ENCODE peak calls at places on chromosomes 5 and 9, in seven cellular contexts. One of them, this sample, is unnamed.

GRCh38 chr9:89436963-89437625 is 60.8 kb downstream of the SEMA4D start:
- DNase-seq in neural progenitor cell: no peak
- DNase-seq in AML-193: no peak
- DNase-seq in NCI-H69: peak; percentile 90
- DNase-seq in HCEC 1CT: no peak
- DNase-seq in Calu3: peak; percentile 25
- DNase-seq in Ammon's horn: no peak
- DNase-seq in this sample: peak; percentile 27

GRCh38 chr9:134325096-134325812 is 1.0 kb upstream of the RXRA start:
- DNase-seq in neural progenitor cell: peak; percentile 68
- DNase-seq in AML-193: no peak
- DNase-seq in NCI-H69: no peak
- DNase-seq in HCEC 1CT: peak; percentile 29
- DNase-seq in Calu3: peak; percentile 37
- DNase-seq in Ammon's horn: no peak
- DNase-seq in this sample: no peak

GRCh38 chr5:125719681-125720676 is 703.2 kb upstream of the GRAMD2B start:
- DNase-seq in neural progenitor cell: peak; percentile 80
- DNase-seq in AML-193: no peak
- DNase-seq in NCI-H69: peak; percentile 99
- DNase-seq in HCEC 1CT: no peak
- DNase-seq in Calu3: no peak
- DNase-seq in Ammon's horn: peak; percentile 50
- DNase-seq in this sample: no peak

GRCh38 chr5:56172225-56172624 is 60.9 kb downstream of the ANKRD55 start:
- DNase-seq in neural progenitor cell: no peak
- DNase-seq in AML-193: peak; percentile 15
- DNase-seq in NCI-H69: no peak
- DNase-seq in HCEC 1CT: peak; percentile 72
- DNase-seq in Calu3: no peak
- DNase-seq in Ammon's horn: no peak
- DNase-seq in this sample: peak; percentile 48

GRCh38 chr9:88694625-88695024 is 159.6 kb downstream of the NXNL2 start:
- DNase-seq in neural progenitor cell: no peak
- DNase-seq in AML-193: no peak
- DNase-seq in NCI-H69: no peak
- DNase-seq in HCEC 1CT: peak; percentile 76
- DNase-seq in Calu3: no peak
- DNase-seq in Ammon's horn: peak; percentile 60
- DNase-seq in this sample: no peak

GRCh38 chr9:137138701-137139467 is at the start of gene GRIN1:
- DNase-seq in neural progenitor cell: peak; percentile 89
- DNase-seq in AML-193: no peak
- DNase-seq in NCI-H69: peak; percentile 60
- DNase-seq in HCEC 1CT: no peak
- DNase-seq in Calu3: no peak
- DNase-seq in Ammon's horn: peak; percentile 62
- DNase-seq in this sample: no peak

GRCh38 chr5:152592416-152592815 is 187.3 kb upstream of the NMUR2 start:
- DNase-seq in neural progenitor cell: no peak
- DNase-seq in AML-193: peak; percentile 0
- DNase-seq in NCI-H69: peak; percentile 10
- DNase-seq in HCEC 1CT: no peak
- DNase-seq in Calu3: no peak
- DNase-seq in Ammon's horn: no peak
- DNase-seq in this sample: no peak

GRCh38 chr5:32017638-32018429 is 156.3 kb downstream of the GOLPH3 start:
- DNase-seq in neural progenitor cell: no peak
- DNase-seq in AML-193: no peak
- DNase-seq in NCI-H69: no peak
- DNase-seq in HCEC 1CT: no peak
- DNase-seq in Calu3: no peak
- DNase-seq in Ammon's horn: peak; percentile 45
- DNase-seq in this sample: no peak

GRCh38 chr9:126604059-126604685 is 9.6 kb upstream of the LMX1B start:
- DNase-seq in neural progenitor cell: no peak
- DNase-seq in AML-193: no peak
- DNase-seq in NCI-H69: no peak
- DNase-seq in HCEC 1CT: no peak
- DNase-seq in Calu3: no peak
- DNase-seq in Ammon's horn: no peak
- DNase-seq in this sample: no peak

GRCh38 chr5:153818626-153819025 is 220.1 kb downstream of the FAM114A2 start:
- DNase-seq in neural progenitor cell: no peak
- DNase-seq in AML-193: no peak
- DNase-seq in NCI-H69: no peak
- DNase-seq in HCEC 1CT: peak; percentile 40
- DNase-seq in Calu3: no peak
- DNase-seq in Ammon's horn: no peak
- DNase-seq in this sample: no peak

GRCh38 chr5:78964889-78965288 is 20.2 kb downstream of the ARSB start:
- DNase-seq in neural progenitor cell: peak; percentile 55
- DNase-seq in AML-193: peak; percentile 56
- DNase-seq in NCI-H69: peak; percentile 59
- DNase-seq in HCEC 1CT: peak; percentile 74
- DNase-seq in Calu3: peak; percentile 27
- DNase-seq in Ammon's horn: peak; percentile 88
- DNase-seq in this sample: peak; percentile 55

GRCh38 chr5:143008809-143009521 is 238.8 kb downstream of the ARHGAP26 start:
- DNase-seq in neural progenitor cell: no peak
- DNase-seq in AML-193: no peak
- DNase-seq in NCI-H69: peak; percentile 65
- DNase-seq in HCEC 1CT: peak; percentile 95
- DNase-seq in Calu3: peak; percentile 57
- DNase-seq in Ammon's horn: peak; percentile 28
- DNase-seq in this sample: peak; percentile 92

GRCh38 chr5:162637501-162637900 is 569.9 kb downstream of the GABRG2 start:
- DNase-seq in neural progenitor cell: no peak
- DNase-seq in AML-193: no peak
- DNase-seq in NCI-H69: no peak
- DNase-seq in HCEC 1CT: no peak
- DNase-seq in Calu3: no peak
- DNase-seq in Ammon's horn: peak; percentile 54
- DNase-seq in this sample: no peak

GRCh38 chr5:5572010-5572982 is 149.8 kb downstream of the ICE1 start:
- DNase-seq in neural progenitor cell: no peak
- DNase-seq in AML-193: no peak
- DNase-seq in NCI-H69: peak; percentile 73
- DNase-seq in HCEC 1CT: no peak
- DNase-seq in Calu3: no peak
- DNase-seq in Ammon's horn: peak; percentile 39
- DNase-seq in this sample: no peak

GRCh38 chr9:101727621-101728524 is 10.6 kb downstream of the GRIN3A start:
- DNase-seq in neural progenitor cell: peak; percentile 55
- DNase-seq in AML-193: peak; percentile 41
- DNase-seq in NCI-H69: peak; percentile 82
- DNase-seq in HCEC 1CT: peak; percentile 15
- DNase-seq in Calu3: peak; percentile 23
- DNase-seq in Ammon's horn: peak; percentile 50
- DNase-seq in this sample: peak; percentile 11

GRCh38 chr9:18610956-18611355 is 137.0 kb downstream of the ADAMTSL1 start:
- DNase-seq in neural progenitor cell: no peak
- DNase-seq in AML-193: no peak
- DNase-seq in NCI-H69: peak; percentile 99
- DNase-seq in HCEC 1CT: no peak
- DNase-seq in Calu3: no peak
- DNase-seq in Ammon's horn: peak; percentile 85
- DNase-seq in this sample: no peak

GRCh38 chr9:91734371-91734981 is 215.6 kb downstream of the ROR2 start:
- DNase-seq in neural progenitor cell: peak; percentile 61
- DNase-seq in AML-193: no peak
- DNase-seq in NCI-H69: peak; percentile 52
- DNase-seq in HCEC 1CT: peak; percentile 26
- DNase-seq in Calu3: peak; percentile 63
- DNase-seq in Ammon's horn: peak; percentile 69
- DNase-seq in this sample: no peak